ENCODE peak calls at places on chromosomes 6 and 20, in four cellular contexts. K is GM13976, D is endodermal cell, E is NCI-H345. Y is an unnamed sample.

GRCh38 chr20:1757072-1757471 is 99.5 kb upstream of the SIRPG start:
- DNase-seq in K (no peak), E (no peak), D (no peak), Y (no peak)

GRCh38 chr6:113006494-113006893 is 659.4 kb downstream of the RFPL4B start:
- DNase-seq in E (no peak), D (no peak), K (no peak), Y (no peak)

GRCh38 chr6:125888989-125889656 is 67.4 kb upstream of the HINT3 start:
- DNase-seq in E (no peak), K (peak; percentile 12), D (peak; percentile 70), Y (no peak)

GRCh38 chr6:107612762-107613415 is 123.0 kb downstream of the SOBP start:
- DNase-seq in D (no peak), E (no peak), K (no peak), Y (peak; percentile 25)

GRCh38 chr6:120230008-120230407 is 880.4 kb upstream of the MAN1A1 start:
- DNase-seq in E (no peak), K (no peak), D (peak; percentile 75), Y (no peak)

GRCh38 chr6:21873562-21873961 is 280.0 kb downstream of the SOX4 start:
- DNase-seq in D (no peak), K (no peak), E (no peak), Y (peak; percentile 3)

GRCh38 chr20:5073154-5074049 is 46.4 kb downstream of the PCNA start:
- DNase-seq in D (peak; percentile 73), K (no peak), E (peak; percentile 48), Y (peak; percentile 99)

GRCh38 chr6:3596736-3597135 is 139.9 kb upstream of the SLC22A23 start:
- DNase-seq in K (no peak), D (no peak), E (no peak), Y (no peak)

GRCh38 chr6:166716910-166717617 is 90.0 kb upstream of the RPS6KA2 start:
- DNase-seq in K (no peak), E (no peak), D (no peak), Y (no peak)

GRCh38 chr20:52083627-52084232 is 107.8 kb downstream of the ZFP64 start:
- DNase-seq in E (peak; percentile 62), D (peak; percentile 87), K (peak; percentile 61), Y (peak; percentile 66)

GRCh38 chr6:163354779-163355431 is 59.6 kb upstream of the QKI start:
- DNase-seq in K (no peak), D (no peak), E (no peak), Y (peak; percentile 89)

GRCh38 chr6:225121-225721 is 67.1 kb upstream of the DUSP22 start:
- DNase-seq in K (no peak), E (no peak), D (peak; percentile 33), Y (no peak)

GRCh38 chr6:35503534-35503933 is 6.7 kb upstream of the TEAD3 start:
- DNase-seq in E (no peak), K (no peak), D (no peak), Y (no peak)

GRCh38 chr6:169831450-169832246 is 80.2 kb downstream of the ERMARD start:
- DNase-seq in E (peak; percentile 76), D (peak; percentile 97), K (peak; percentile 84), Y (peak; percentile 64)

GRCh38 chr6:158457616-158458278 is 102.1 kb upstream of the TMEM181 start:
- DNase-seq in E (no peak), K (no peak), D (no peak), Y (no peak)

GRCh38 chr20:7773511-7773910 is 166.7 kb downstream of the HAO1 start:
- DNase-seq in D (no peak), E (no peak), K (no peak), Y (no peak)

GRCh38 chr20:22354647-22355046 is 229.7 kb downstream of the FOXA2 start:
- DNase-seq in K (no peak), D (no peak), E (no peak), Y (no peak)

GRCh38 chr6:48919555-48919954 is 543.5 kb downstream of the MMUT start:
- DNase-seq in D (no peak), E (peak; percentile 8), K (no peak), Y (no peak)

GRCh38 chr6:43823879-43824740 is 54.1 kb downstream of the VEGFA start:
- DNase-seq in D (no peak), K (peak; percentile 52), E (peak; percentile 80), Y (peak; percentile 68)

GRCh38 chr6:84685983-84686584 is 78.3 kb downstream of the TBX18 start:
- DNase-seq in D (peak; percentile 63), E (no peak), K (peak; percentile 30), Y (no peak)

GRCh38 chr6:45843848-45844521 is 171.7 kb downstream of the CLIC5 start:
- DNase-seq in E (no peak), K (no peak), D (no peak), Y (peak; percentile 9)

GRCh38 chr6:170222498-170223471 is 68.1 kb downstream of the DLL1 start:
- DNase-seq in E (peak; percentile 38), D (peak; percentile 47), K (no peak), Y (no peak)

GRCh38 chr20:48202774-48203173 is 417.5 kb upstream of the SULF2 start:
- DNase-seq in E (no peak), K (no peak), D (no peak), Y (no peak)

GRCh38 chr6:110874880-110875547 is 429 bp downstream of the AMD1 start:
- DNase-seq in E (peak; percentile 49), K (peak; percentile 38), D (peak; percentile 67), Y (peak; percentile 65)

GRCh38 chr6:135464634-135465033 is 32.9 kb downstream of the AHI1 start:
- DNase-seq in E (no peak), D (no peak), K (peak; percentile 28), Y (no peak)

GRCh38 chr6:38024908-38025307 is 205.4 kb downstream of the ZFAND3 start:
- DNase-seq in K (no peak), D (no peak), E (no peak), Y (no peak)

GRCh38 chr20:63015665-63016361 is 9.0 kb upstream of the BHLHE23 start:
- DNase-seq in D (no peak), K (no peak), E (no peak), Y (no peak)

GRCh38 chr20:51400051-51400926 is 142.2 kb downstream of the NFATC2 start:
- DNase-seq in E (no peak), D (no peak), K (peak; percentile 85), Y (no peak)

GRCh38 chr6:39338406-39338805 is 15.9 kb upstream of the KCNK16 start:
- DNase-seq in D (no peak), E (no peak), K (no peak), Y (no peak)

GRCh38 chr20:54611701-54612487 is 136.5 kb downstream of the DOK5 start:
- DNase-seq in D (no peak), K (no peak), E (no peak), Y (no peak)

GRCh38 chr6:26124550-26125014 is 37.4 kb downstream of the HFE start:
- DNase-seq in D (no peak), E (peak; percentile 55), K (no peak), Y (no peak)

GRCh38 chr6:30683980-30684338 is 2.5 kb downstream of the PPP1R18 start:
- DNase-seq in K (no peak), E (no peak), D (no peak), Y (no peak)

GRCh38 chr6:138349891-138350290 is 27.8 kb upstream of the SMIM28 start:
- DNase-seq in E (no peak), D (no peak), K (no peak), Y (no peak)

GRCh38 chr6:159169193-159169555 is at the start of gene FNDC1:
- DNase-seq in E (peak; percentile 54), K (peak; percentile 90), D (peak; percentile 86), Y (peak; percentile 43)

GRCh38 chr6:18561006-18561750 is 174.0 kb downstream of the RNF144B start:
- DNase-seq in E (no peak), D (no peak), K (no peak), Y (no peak)

GRCh38 chr6:136411453-136412354 is 122.1 kb upstream of the BCLAF1 start:
- DNase-seq in E (no peak), K (no peak), D (no peak), Y (no peak)

GRCh38 chr6:158631678-158632537 is 12.6 kb downstream of the DYNLT1 start:
- DNase-seq in E (no peak), K (no peak), D (peak; percentile 37), Y (peak; percentile 27)

GRCh38 chr6:157032923-157033322 is 255.7 kb downstream of the ARID1B start:
- DNase-seq in K (no peak), E (no peak), D (no peak), Y (no peak)

GRCh38 chr6:39130691-39131090 is 15.7 kb upstream of the SAYSD1 start:
- DNase-seq in E (no peak), K (no peak), D (no peak), Y (no peak)

Y was measured in thyroid gland.